ENCODE peak calls at places on chromosomes 6 and 20, in four cellular contexts. S, K, P and L are unnamed samples.
A peak's percentile ranks its signal among the peaks of the same experiment; 100 is the strongest.

GRCh38 chr6:147170269-147170668 is 33.9 kb upstream of the STXBP5 start:
- DNase-seq in S (no peak), K (no peak), P (no peak), L (no peak)

GRCh38 chr20:32505723-32506473 is 79.2 kb downstream of the NOL4L start:
- DNase-seq in S (no peak), K (no peak), P (no peak), L (no peak)

GRCh38 chr6:87473419-87473903 is 687 bp downstream of the SLC35A1 start:
- DNase-seq in S (peak; percentile 20), K (no peak), P (peak; percentile 12), L (no peak)

GRCh38 chr6:169174516-169175359 is 78.9 kb downstream of the THBS2 start:
- DNase-seq in S (no peak), K (no peak), P (no peak), L (no peak)

GRCh38 chr20:9551808-9552550 is 37.6 kb downstream of the LAMP5 start:
- DNase-seq in S (no peak), K (no peak), P (no peak), L (no peak)

GRCh38 chr6:122798099-122798641 is 9.1 kb downstream of the SMPDL3A start:
- DNase-seq in S (peak; percentile 92), K (no peak), P (no peak), L (no peak)

GRCh38 chr6:10993896-10994295 is 50.2 kb downstream of the ELOVL2 start:
- DNase-seq in S (no peak), K (no peak), P (no peak), L (no peak)

GRCh38 chr20:431012-431904 is 23.2 kb downstream of the RBCK1 start:
- DNase-seq in S (peak; percentile 93), K (no peak), P (no peak), L (peak; percentile 47)

GRCh38 chr20:31712112-31712553 is 10.5 kb downstream of the BCL2L1 start:
- DNase-seq in S (peak; percentile 62), K (no peak), P (no peak), L (no peak)

GRCh38 chr6:163738725-163739124 is 324.2 kb downstream of the QKI start:
- DNase-seq in S (no peak), K (no peak), P (no peak), L (no peak)

GRCh38 chr6:143141442-143141841 is 80.8 kb downstream of the AIG1 start:
- DNase-seq in S (no peak), K (no peak), P (no peak), L (no peak)

GRCh38 chr6:897561-898207 is 204.7 kb upstream of the EXOC2 start:
- DNase-seq in S (no peak), K (no peak), P (no peak), L (no peak)

GRCh38 chr6:26475823-26476729 is 18.3 kb downstream of the BTN2A1 start:
- DNase-seq in S (peak; percentile 31), K (no peak), P (no peak), L (no peak)

GRCh38 chr6:1129141-1129540 is 182.8 kb upstream of the FOXQ1 start:
- DNase-seq in S (no peak), K (no peak), P (no peak), L (no peak)

GRCh38 chr6:41546866-41547798 is 951 bp downstream of the FOXP4 start:
- DNase-seq in S (no peak), K (peak; percentile 70), P (no peak), L (no peak)

GRCh38 chr6:162448294-162448693 is 279.3 kb downstream of the PRKN start:
- DNase-seq in S (no peak), K (no peak), P (no peak), L (no peak)

GRCh38 chr6:75882734-75883133 is 133.7 kb downstream of the MYO6 start:
- DNase-seq in S (no peak), K (no peak), P (no peak), L (no peak)

GRCh38 chr20:60210779-60211617 is 252.8 kb downstream of the CDH26 start:
- DNase-seq in S (peak; percentile 44), K (peak; percentile 90), P (no peak), L (no peak)

GRCh38 chr20:10632681-10633509 is 40.9 kb downstream of the JAG1 start:
- DNase-seq in S (no peak), K (no peak), P (no peak), L (no peak)

GRCh38 chr6:73610444-73611275 is 43.1 kb downstream of the SLC17A5 start:
- DNase-seq in S (peak; percentile 52), K (no peak), P (peak; percentile 23), L (no peak)

GRCh38 chr6:125232466-125232865 is 69.3 kb downstream of the HDDC2 start:
- DNase-seq in S (no peak), K (no peak), P (no peak), L (no peak)

GRCh38 chr20:57996465-57996864 is 232.0 kb downstream of the ANKRD60 start:
- DNase-seq in S (no peak), K (no peak), P (no peak), L (no peak)

GRCh38 chr6:593139-593906 is 63.6 kb downstream of the HUS1B start:
- DNase-seq in S (peak; percentile 56), K (no peak), P (peak; percentile 13), L (no peak)

GRCh38 chr20:23289249-23289648 is 61.3 kb upstream of the NXT1 start:
- DNase-seq in S (no peak), K (no peak), P (no peak), L (no peak)

GRCh38 chr20:48150568-48150967 is 365.3 kb upstream of the SULF2 start:
- DNase-seq in S (no peak), K (no peak), P (no peak), L (no peak)

GRCh38 chr6:155678361-155678760 is 222.7 kb upstream of the NOX3 start:
- DNase-seq in S (no peak), K (no peak), P (no peak), L (no peak)

GRCh38 chr20:10469599-10469998 is 34.5 kb downstream of the SLX4IP start:
- DNase-seq in S (peak; percentile 77), K (no peak), P (no peak), L (peak; percentile 57)

GRCh38 chr6:53984163-53984562 is 127.1 kb upstream of the MLIP start:
- DNase-seq in S (peak; percentile 15), K (no peak), P (no peak), L (no peak)

GRCh38 chr6:105600342-105601293 is 197.7 kb upstream of the PREP start:
- DNase-seq in S (no peak), K (no peak), P (no peak), L (no peak)

GRCh38 chr20:62001178-62001715 is 64.4 kb downstream of the TAF4 start:
- DNase-seq in S (no peak), K (no peak), P (no peak), L (no peak)

GRCh38 chr6:26155066-26155925 is 68.1 kb downstream of the HFE start:
- DNase-seq in S (peak; percentile 43), K (no peak), P (no peak), L (no peak)

GRCh38 chr6:43391448-43392031 is 22.1 kb upstream of the ZNF318 start:
- DNase-seq in S (no peak), K (no peak), P (no peak), L (no peak)

GRCh38 chr20:35743693-35744491 is 1.8 kb upstream of the RBM39 start:
- DNase-seq in S (peak; percentile 79), K (no peak), P (no peak), L (no peak)

GRCh38 chr6:14635195-14635594 is 517.6 kb downstream of the CD83 start:
- DNase-seq in S (no peak), K (no peak), P (no peak), L (no peak)

GRCh38 chr6:76026101-76026500 is 46.4 kb downstream of the IMPG1 start:
- DNase-seq in S (no peak), K (peak; percentile 57), P (no peak), L (no peak)

GRCh38 chr6:111832833-111833418 is 40.3 kb downstream of the FYN start:
- DNase-seq in S (no peak), K (no peak), P (no peak), L (no peak)

DNA sequence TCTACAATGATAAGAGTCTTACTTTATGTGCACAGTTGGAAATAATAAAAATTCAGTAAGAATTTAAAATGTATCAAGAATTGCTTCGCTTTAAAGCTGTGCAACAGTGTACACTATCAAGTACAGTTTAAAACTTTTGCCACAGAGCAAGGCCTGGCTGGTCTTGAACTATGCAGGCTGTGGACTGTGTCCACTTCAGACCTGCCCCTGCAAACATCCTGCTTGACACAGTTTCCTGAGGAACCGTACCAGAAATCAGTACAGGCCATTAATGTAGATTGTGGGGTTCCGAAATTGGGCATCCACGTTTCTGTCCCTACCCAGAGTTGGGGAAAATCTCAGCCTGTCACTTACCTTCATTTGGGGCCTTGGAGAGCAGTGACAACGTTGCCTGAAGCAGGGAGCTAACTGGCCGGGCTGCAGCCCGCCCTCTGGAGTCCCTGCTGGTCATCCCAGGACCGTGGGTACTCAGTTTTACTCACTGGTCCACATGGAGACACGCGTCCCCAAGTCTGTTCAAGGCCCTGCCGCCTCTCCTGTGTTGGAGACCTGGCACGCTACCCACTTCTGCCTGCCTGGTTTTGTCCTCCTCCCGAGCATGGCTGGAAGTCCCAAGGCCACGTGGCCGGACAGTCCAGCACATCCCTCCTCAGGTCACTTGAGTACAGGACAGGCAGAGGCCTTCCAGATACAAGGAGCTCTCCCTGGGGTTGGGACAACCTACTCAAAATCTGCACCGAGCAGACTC is 8.4 kb downstream of the NINL start:
- DNase-seq in S (no peak), K (no peak), P (no peak), L (no peak)
- TF ChIP-seq SUZ12 in S (no peak), K (no peak), P (no peak), L (no peak)

GRCh38 chr6:108735991-108736345 is 112.3 kb upstream of the ARMC2 start:
- DNase-seq in S (no peak), K (no peak), P (no peak), L (no peak)
- TF ChIP-seq ZNF274 in S (no peak), K (no peak), P (no peak), L (no peak)

GRCh38 chr6:7697820-7698623 is 27.9 kb upstream of the BMP6 start:
- DNase-seq in S (peak; percentile 84), K (no peak), P (no peak), L (no peak)
- TF ChIP-seq SUZ12 in S (no peak), K (no peak), P (no peak), L (no peak)

GRCh38 chr6:119612871-119613515 is 263.4 kb upstream of the MAN1A1 start:
- DNase-seq in S (no peak), K (no peak), P (no peak), L (no peak)

GRCh38 chr6:119610265-119610664 is 260.7 kb upstream of the MAN1A1 start:
- DNase-seq in S (no peak), K (no peak), P (no peak), L (no peak)

GRCh38 chr6:119612176-119612870 is 262.8 kb upstream of the MAN1A1 start:
- DNase-seq in S (peak; percentile 4), K (no peak), P (no peak), L (no peak)

GRCh38 chr6:119608994-119609393 is 259.4 kb upstream of the MAN1A1 start:
- DNase-seq in S (no peak), K (no peak), P (no peak), L (peak; percentile 9)

DNA sequence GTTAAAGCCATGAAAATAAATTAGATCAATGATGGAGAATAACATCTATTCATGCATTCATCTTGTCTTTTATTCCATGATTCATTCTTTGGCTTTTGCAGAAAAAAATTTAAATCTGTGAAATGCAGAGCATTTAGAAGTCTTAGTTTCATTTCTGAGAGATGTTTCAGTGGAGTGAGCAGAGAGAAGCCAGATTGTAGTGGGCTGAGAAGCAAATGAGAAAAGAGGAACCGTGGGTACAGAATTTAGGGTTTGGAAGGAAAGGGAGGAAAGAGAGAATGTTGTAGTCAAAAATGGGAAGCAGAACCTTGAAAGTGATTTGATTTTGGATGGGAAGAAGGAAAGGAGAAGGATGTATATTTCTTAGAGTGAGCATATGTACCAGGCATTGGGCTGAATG is 260.3 kb upstream of the MAN1A1 start:
- DNase-seq in S (no peak), K (no peak), P (no peak), L (no peak)
- TF ChIP-seq ZNF274 in S (no peak), K (no peak), P (no peak), L (no peak)